ENCODE peak calls at places on chromosomes 7 and 10, in nine cellular contexts. P is WTC11; D is renal cortical epithelial cell; F is stimulated activated CD8-positive, alpha-beta memory T cell treated with anti-CD3 and anti-CD28 coated beads, Interleukin-7, amount 100 ng/mL, for 4 hours; V is GM12865; T is CD8-positive, alpha-beta memory T cell; A is lower leg skin; H is SHP77; M is effector memory CD8-positive, alpha-beta T cell. K is an unnamed sample.
A peak's percentile ranks its signal among the peaks of the same experiment; 100 is the strongest.

GRCh38 chr10:24726626-24727025 is 2.9 kb upstream of the ARHGAP21 start:
- DNase-seq in D (no peak), H (no peak), A (no peak), M (no peak), F (no peak), T (no peak), P (no peak), V (no peak), K (no peak)

GRCh38 chr7:68364871-68365625 is 1233.2 kb upstream of the AUTS2 start:
- DNase-seq in A (no peak), F (no peak), D (no peak), V (no peak), P (no peak), H (no peak), T (no peak), M (no peak), K (no peak)

GRCh38 chr10:11515596-11516418 is 95.6 kb downstream of the USP6NL start:
- DNase-seq in M (peak; percentile 29), V (peak; percentile 82), H (peak; percentile 39), P (peak; percentile 41), D (peak; percentile 65), F (no peak), A (no peak), T (peak; percentile 60), K (peak; percentile 37)

GRCh38 chr10:48887982-48888381 is 51.7 kb downstream of the LRRC18 start:
- DNase-seq in P (no peak), T (no peak), A (no peak), V (no peak), D (no peak), M (no peak), H (no peak), F (no peak), K (no peak)

GRCh38 chr7:131898418-131898817 is 342.0 kb upstream of the PODXL start:
- DNase-seq in T (no peak), V (no peak), F (no peak), P (no peak), D (peak; percentile 43), M (no peak), A (no peak), H (no peak), K (no peak)

GRCh38 chr10:116866987-116867595 is 17.8 kb downstream of the ENO4 start:
- DNase-seq in H (no peak), F (no peak), T (no peak), P (no peak), V (no peak), A (no peak), D (no peak), M (no peak), K (no peak)

GRCh38 chr10:9028211-9028610 is 973.7 kb downstream of the GATA3 start:
- DNase-seq in P (no peak), T (no peak), M (no peak), D (no peak), A (no peak), F (no peak), V (no peak), H (no peak), K (no peak)

GRCh38 chr7:47600199-47601118 is 18.5 kb upstream of the TNS3 start:
- DNase-seq in P (no peak), F (no peak), A (no peak), V (no peak), H (no peak), D (peak; percentile 89), M (no peak), T (no peak), K (no peak)

GRCh38 chr10:64115913-64116643 is 594.9 kb downstream of the REEP3 start:
- DNase-seq in D (no peak), H (peak; percentile 25), F (no peak), T (no peak), M (no peak), V (peak; percentile 36), P (peak; percentile 56), A (no peak), K (no peak)

GRCh38 chr7:100583132-100584045 is 2.5 kb downstream of the LRCH4 start:
- DNase-seq in M (peak; percentile 36), D (no peak), A (peak; percentile 92), T (peak; percentile 84), H (no peak), F (peak; percentile 52), P (no peak), V (peak; percentile 81), K (no peak)

GRCh38 chr7:47670738-47671137 is 88.8 kb upstream of the TNS3 start:
- DNase-seq in T (no peak), M (no peak), F (no peak), A (no peak), P (no peak), D (no peak), H (no peak), V (peak; percentile 93), K (no peak)

GRCh38 chr7:16559497-16560223 is 33.0 kb downstream of the LRRC72 start:
- DNase-seq in D (no peak), F (no peak), P (no peak), V (no peak), T (no peak), A (no peak), H (no peak), M (no peak), K (no peak)

GRCh38 chr10:108039821-108040584 is 875.5 kb upstream of the SORCS1 start:
- DNase-seq in A (no peak), M (no peak), T (no peak), D (no peak), V (peak; percentile 64), H (no peak), P (no peak), F (no peak), K (no peak)

GRCh38 chr7:2504818-2505375 is 14.7 kb upstream of the LFNG start:
- DNase-seq in P (no peak), D (no peak), A (no peak), V (no peak), H (no peak), T (no peak), F (no peak), M (no peak), K (no peak)

GRCh38 chr10:119597405-119598186 is 832 bp upstream of the TIAL1 start:
- DNase-seq in H (no peak), F (no peak), V (peak; percentile 91), D (no peak), M (no peak), T (no peak), P (no peak), A (no peak), K (no peak)

GRCh38 chr10:89173075-89173474 is 34.0 kb downstream of the CH25H start:
- DNase-seq in M (no peak), V (no peak), D (no peak), A (no peak), H (no peak), F (no peak), T (no peak), P (no peak), K (no peak)

GRCh38 chr7:146982482-146982881 is 865.9 kb downstream of the CNTNAP2 start:
- DNase-seq in V (no peak), P (no peak), D (no peak), F (no peak), H (no peak), M (no peak), A (no peak), T (no peak), K (no peak)

GRCh38 chr7:80078159-80078731 is 56.4 kb upstream of the GNAI1 start:
- DNase-seq in M (no peak), T (no peak), F (peak; percentile 13), V (no peak), A (no peak), D (peak; percentile 22), P (no peak), H (no peak), K (no peak)

GRCh38 chr10:57694956-57695605 is 572.6 kb downstream of the IPMK start:
- DNase-seq in V (no peak), H (no peak), F (no peak), P (no peak), D (peak; percentile 36), T (no peak), M (no peak), A (no peak), K (no peak)

GRCh38 chr7:148773344-148773743 is 74.6 kb downstream of the CUL1 start:
- DNase-seq in M (peak; percentile 25), P (no peak), F (peak; percentile 4), H (no peak), A (no peak), D (no peak), V (peak; percentile 56), T (peak; percentile 40), K (no peak)

GRCh38 chr10:91034494-91035157 is 113.7 kb upstream of the ANKRD1 start:
- DNase-seq in M (no peak), V (no peak), F (no peak), T (no peak), H (no peak), A (peak; percentile 91), D (peak; percentile 64), P (no peak), K (no peak)

GRCh38 chr10:110870823-110871235 is 899 bp upstream of the PDCD4 start:
- DNase-seq in H (no peak), T (no peak), D (no peak), M (no peak), P (no peak), F (no peak), V (peak; percentile 61), A (peak; percentile 86), K (no peak)

GRCh38 chr7:100369105-100369504 is 4.2 kb upstream of the PILRA start:
- DNase-seq in F (peak; percentile 43), D (no peak), H (no peak), M (no peak), A (no peak), P (no peak), T (no peak), V (peak; percentile 89), K (no peak)

GRCh38 chr10:103204353-103205255 is 11.5 kb upstream of the NT5C2 start:
- DNase-seq in T (no peak), M (no peak), H (no peak), V (no peak), A (no peak), F (no peak), D (no peak), P (peak; percentile 89), K (no peak)

GRCh38 chr7:3880221-3880935 is 579.3 kb downstream of the SDK1 start:
- DNase-seq in H (peak; percentile 61), A (no peak), F (no peak), M (no peak), V (no peak), D (no peak), P (no peak), T (no peak), K (no peak)

GRCh38 chr7:36788814-36789470 is 64.6 kb upstream of the AOAH start:
- DNase-seq in V (no peak), A (no peak), H (no peak), F (no peak), P (no peak), D (no peak), M (no peak), T (no peak), K (no peak)

GRCh38 chr10:43427166-43427825 is 9.6 kb upstream of the ZNF487 start:
- DNase-seq in A (no peak), M (no peak), P (no peak), F (no peak), D (no peak), H (no peak), T (peak; percentile 51), V (peak; percentile 52), K (no peak)

GRCh38 chr7:81684513-81685262 is 85.2 kb downstream of the HGF start:
- DNase-seq in F (no peak), T (no peak), M (no peak), V (peak; percentile 85), D (peak; percentile 100), A (peak; percentile 97), P (no peak), H (peak; percentile 98), K (peak; percentile 92)

GRCh38 chr7:151725844-151726770 is 150.8 kb downstream of the PRKAG2 start:
- DNase-seq in P (no peak), V (no peak), T (no peak), A (no peak), F (no peak), H (no peak), D (peak; percentile 49), M (no peak), K (no peak)

GRCh38 chr7:158868754-158869410 is 12.5 kb downstream of the DYNC2I1 start:
- DNase-seq in D (no peak), A (peak; percentile 79), M (no peak), T (no peak), P (no peak), V (no peak), F (no peak), H (no peak), K (no peak)